ENCODE peak calls at places on chromosomes 1 and 21, in four cellular contexts. K, T, C and P are unnamed samples.

GRCh38 chr1:14945132-14946010 is 208.2 kb upstream of the TMEM51 start:
- DNase-seq in K (peak), T (peak), C (no peak), P (peak)

GRCh38 chr1:78223417-78224215 is 177.8 kb downstream of the GIPC2 start:
- DNase-seq in K (peak), T (peak), C (no peak), P (peak)

GRCh38 chr1:33548721-33549120 is 76.3 kb downstream of the ZSCAN20 start:
- DNase-seq in K (no peak), T (no peak), C (no peak), P (no peak)

GRCh38 chr1:8745749-8746390 is 71.6 kb downstream of the RERE start:
- DNase-seq in K (no peak), T (no peak), C (no peak), P (no peak)

GRCh38 chr1:55589656-55590297 is 374.6 kb upstream of the USP24 start:
- DNase-seq in K (peak), T (peak), C (no peak), P (peak)

GRCh38 chr1:147337040-147337439 is 94.6 kb downstream of the CHD1L start:
- DNase-seq in K (peak), T (no peak), C (no peak), P (no peak)

GRCh38 chr1:230844561-230844960 is 23.8 kb downstream of the C1orf198 start:
- DNase-seq in K (no peak), T (no peak), C (no peak), P (no peak)

GRCh38 chr1:21334214-21335087 is 44.2 kb upstream of the ECE1 start:
- DNase-seq in K (peak), T (peak), C (peak), P (peak)

GRCh38 chr1:91795601-91796389 is 90.2 kb downstream of the TGFBR3 start:
- DNase-seq in K (peak), T (peak), C (no peak), P (peak)

GRCh38 chr1:201649776-201650607 is 111.1 kb downstream of the NAV1 start:
- DNase-seq in K (peak), T (peak), C (no peak), P (no peak)

GRCh38 chr1:54850737-54851136 is 36.3 kb downstream of the DHCR24 start:
- DNase-seq in K (peak), T (peak), C (no peak), P (peak)

GRCh38 chr1:17596651-17597509 is 57.4 kb downstream of the ARHGEF10L start:
- DNase-seq in K (no peak), T (no peak), C (no peak), P (no peak)

GRCh38 chr1:243791586-243792267 is 58.3 kb downstream of the AKT3 start:
- DNase-seq in K (peak), T (peak), C (no peak), P (no peak)

GRCh38 chr1:152110860-152111514 is 4.3 kb downstream of the TCHH start:
- DNase-seq in K (peak), T (peak), C (no peak), P (peak)

GRCh38 chr1:81186271-81186670 is 614.5 kb upstream of the ADGRL2 start:
- DNase-seq in K (peak), T (peak), C (no peak), P (peak)

GRCh38 chr21:16455978-16456377 is 726.2 kb downstream of the USP25 start:
- DNase-seq in K (no peak), T (no peak), C (no peak), P (no peak)

GRCh38 chr1:62070384-62071011 is 124.2 kb upstream of the L1TD1 start:
- DNase-seq in K (peak), T (peak), C (no peak), P (no peak)

GRCh38 chr1:244815600-244816099 is 19.8 kb upstream of the COX20 start:
- DNase-seq in K (no peak), T (no peak), C (no peak), P (no peak)

GRCh38 chr21:42562816-42563215 is 49.2 kb downstream of the SLC37A1 start:
- DNase-seq in K (no peak), T (no peak), C (no peak), P (no peak)

GRCh38 chr1:244349103-244349531 is 102.6 kb downstream of the ADSS2 start:
- DNase-seq in K (peak), T (peak), C (no peak), P (peak)

GRCh38 chr1:213315571-213315970 is 264.5 kb downstream of the RPS6KC1 start:
- DNase-seq in K (no peak), T (no peak), C (no peak), P (no peak)

GRCh38 chr1:37484325-37485051 is 10.1 kb downstream of the ZC3H12A start:
- DNase-seq in K (no peak), T (no peak), C (no peak), P (no peak)

GRCh38 chr1:195637474-195637873 is 970.8 kb downstream of the KCNT2 start:
- DNase-seq in K (peak), T (no peak), C (no peak), P (no peak)

GRCh38 chr1:225635649-225636048 is 17.3 kb downstream of the ENAH start:
- DNase-seq in K (peak), T (no peak), C (no peak), P (no peak)

GRCh38 chr1:87398644-87399043 is 70.0 kb downstream of the LMO4 start:
- DNase-seq in K (peak), T (peak), C (no peak), P (peak)

GRCh38 chr1:217393901-217394300 is 237.0 kb downstream of the GPATCH2 start:
- DNase-seq in K (no peak), T (peak), C (no peak), P (no peak)

GRCh38 chr1:206716519-206717236 is 32.0 kb downstream of the MAPKAPK2 start:
- DNase-seq in K (peak), T (no peak), C (no peak), P (no peak)

GRCh38 chr1:171142451-171143121 is 42.5 kb upstream of the FMO2 start:
- DNase-seq in K (peak), T (peak), C (no peak), P (no peak)

DNA sequence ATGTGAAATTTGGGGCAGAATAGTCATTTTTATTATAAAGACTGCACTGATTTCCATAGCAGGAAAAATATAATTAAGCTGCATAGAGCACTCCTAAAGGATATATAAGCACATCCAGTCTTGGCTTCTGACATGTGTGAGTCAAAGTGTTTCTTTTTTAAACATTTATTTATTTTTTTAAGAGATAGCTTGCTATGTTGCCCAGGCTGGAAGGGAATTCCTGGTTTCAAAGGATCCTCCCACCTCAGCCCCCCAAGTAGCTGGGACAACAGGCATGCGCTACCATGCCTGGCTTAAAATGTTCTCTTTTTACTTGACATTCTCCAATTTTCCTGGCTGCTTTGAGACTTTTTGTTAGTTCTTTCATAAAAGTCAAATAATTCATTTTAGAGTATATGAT is 126.1 kb downstream of the HMCN1 start:
- DNase-seq in K (peak), T (peak), C (no peak), P (no peak)
- H3K27ac ChIP-seq in K (no peak), T (no peak), C (no peak), P (no peak)

GRCh38 chr21:26127073-26127814 is 43.3 kb downstream of the APP start:
- DNase-seq in K (no peak), T (no peak), C (no peak), P (no peak)

GRCh38 chr21:26124896-26125295 is 45.7 kb downstream of the APP start:
- DNase-seq in K (no peak), T (no peak), C (no peak), P (no peak)

GRCh38 chr21:26126168-26126553 is 44.4 kb downstream of the APP start:
- DNase-seq in K (no peak), T (no peak), C (no peak), P (no peak)

GRCh38 chr21:26124421-26124833 is 46.1 kb downstream of the APP start:
- DNase-seq in K (peak), T (peak), C (no peak), P (peak)

GRCh38 chr21:26125433-26126167 is 45.0 kb downstream of the APP start:
- DNase-seq in K (no peak), T (no peak), C (no peak), P (no peak)
- H3K27ac ChIP-seq in K (no peak), T (peak), C (no peak), P (no peak)

DNA sequence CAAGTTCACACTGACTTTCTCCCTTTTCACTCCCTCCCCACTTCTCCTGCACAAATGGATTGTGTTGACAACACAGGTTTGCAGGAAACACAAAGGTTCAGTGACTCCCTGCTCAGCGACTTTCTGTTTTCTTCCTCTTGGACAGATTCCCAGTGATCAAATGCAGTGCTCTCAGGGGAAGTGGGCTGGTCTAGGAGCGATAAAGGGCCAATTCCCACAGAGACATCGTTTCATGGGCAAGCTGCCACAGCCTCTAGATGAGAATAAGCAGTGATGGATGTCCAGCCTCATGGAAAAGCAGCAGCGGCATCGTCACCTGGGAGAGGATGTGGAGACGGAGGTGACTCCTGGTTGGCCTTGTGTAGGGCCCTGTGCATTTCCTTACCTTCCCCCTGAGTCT is 30.6 kb downstream of the FYB2 start:
- DNase-seq in K (no peak), T (peak), C (no peak), P (no peak)
- H3K27ac ChIP-seq in K (no peak), T (peak), C (no peak), P (no peak)

DNA sequence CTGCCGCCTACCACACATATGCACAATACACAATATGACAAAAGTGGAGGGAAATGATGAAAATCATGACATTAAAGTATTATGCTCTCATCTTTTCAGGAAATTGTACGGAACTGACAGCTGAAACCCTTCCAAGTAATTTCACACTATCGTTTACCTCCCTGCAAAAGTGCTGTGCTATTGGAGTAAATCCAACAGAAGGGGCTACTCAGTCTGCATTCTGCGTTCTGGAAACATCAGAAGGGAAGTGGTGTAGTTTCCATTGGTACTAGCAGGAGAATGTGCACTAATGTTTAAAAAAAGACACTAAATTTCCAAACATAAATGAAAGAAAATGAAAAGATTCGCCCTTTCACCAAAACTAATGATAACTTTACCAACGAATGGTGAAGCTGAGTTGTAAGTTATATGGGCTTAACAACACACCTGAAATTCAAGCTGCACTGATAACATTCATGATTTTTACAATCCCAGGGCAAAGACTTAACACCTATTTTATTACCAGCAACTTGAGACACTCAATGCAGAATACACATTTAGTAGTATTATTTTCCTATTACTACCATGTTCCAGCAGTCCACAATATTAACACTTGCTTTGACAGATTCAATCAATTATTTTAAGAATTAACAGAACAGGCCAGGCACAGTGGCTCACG is 3.2 kb downstream of the DENND1B start:
- DNase-seq in K (no peak), T (no peak), C (no peak), P (no peak)
- H3K27ac ChIP-seq in K (no peak), T (no peak), C (no peak), P (no peak)

DNA sequence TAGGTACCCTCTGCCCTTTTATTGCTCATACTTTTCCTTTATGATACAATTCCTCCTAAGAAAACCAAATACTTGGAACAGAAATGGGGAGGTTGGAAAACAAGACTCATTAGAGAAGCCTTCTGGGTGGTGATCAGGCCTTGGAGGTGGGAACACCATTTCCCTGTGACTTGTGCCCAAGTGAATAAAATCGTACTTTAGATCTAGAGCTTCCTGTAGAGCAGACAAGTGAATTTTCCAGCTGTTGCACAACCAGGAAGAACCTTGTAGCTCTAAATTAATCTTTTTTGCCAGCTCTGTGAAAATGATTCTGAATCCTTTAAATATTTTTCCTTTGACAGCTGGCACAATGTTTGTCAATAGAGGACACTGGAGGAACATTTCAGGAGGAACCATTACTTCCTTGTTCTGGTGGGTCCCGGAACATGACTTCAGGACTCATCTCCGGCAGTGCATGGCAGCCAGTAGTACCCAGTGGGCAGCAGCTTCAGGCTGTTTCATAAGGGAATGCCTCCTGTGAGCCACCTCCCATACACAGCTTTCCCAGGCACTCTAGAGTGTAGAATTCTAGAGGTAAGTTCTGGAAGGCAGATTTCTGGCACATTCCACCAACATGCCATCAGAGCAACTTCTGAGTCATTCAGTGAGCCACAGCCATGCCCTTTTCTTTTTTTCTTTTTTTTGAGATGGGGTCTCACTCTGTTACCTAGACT is 5.6 kb upstream of the SNAPIN start:
- DNase-seq in K (peak), T (peak), C (no peak), P (peak)
- H3K27ac ChIP-seq in K (peak), T (no peak), C (no peak), P (no peak)

GRCh38 chr1:20209471-20209870 is 23.2 kb upstream of the PLA2G2C start:
- DNase-seq in K (no peak), T (no peak), C (no peak), P (no peak)
- H3K27ac ChIP-seq in K (no peak), T (no peak), C (no peak), P (no peak)

GRCh38 chr21:34846214-34846575 is 177.4 kb downstream of the CLIC6 start:
- DNase-seq in K (no peak), T (no peak), C (no peak), P (no peak)
- H3K27ac ChIP-seq in K (peak), T (no peak), C (no peak), P (peak)

DNA sequence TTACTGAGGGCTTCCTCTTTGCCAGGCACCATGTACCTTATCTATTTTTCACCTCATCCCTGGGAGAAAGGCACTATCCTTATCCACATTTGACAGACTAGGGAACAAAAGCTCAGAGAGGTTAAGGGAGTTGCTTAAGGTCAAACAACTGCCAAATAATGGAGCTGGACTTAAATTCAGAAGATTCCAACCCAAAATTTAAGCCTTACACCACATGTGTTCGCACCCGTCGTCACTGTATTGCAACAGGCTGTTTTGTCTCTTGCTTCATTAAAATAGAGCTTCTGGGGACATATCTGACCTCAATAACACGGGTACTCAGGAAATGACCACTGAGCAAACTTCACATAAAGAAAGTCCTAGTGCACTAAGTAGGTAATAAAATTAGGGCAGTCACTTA is 62.0 kb downstream of the TRABD2B start:
- DNase-seq in K (no peak), T (peak), C (no peak), P (no peak)
- H3K27ac ChIP-seq in K (no peak), T (no peak), C (no peak), P (no peak)

DNA sequence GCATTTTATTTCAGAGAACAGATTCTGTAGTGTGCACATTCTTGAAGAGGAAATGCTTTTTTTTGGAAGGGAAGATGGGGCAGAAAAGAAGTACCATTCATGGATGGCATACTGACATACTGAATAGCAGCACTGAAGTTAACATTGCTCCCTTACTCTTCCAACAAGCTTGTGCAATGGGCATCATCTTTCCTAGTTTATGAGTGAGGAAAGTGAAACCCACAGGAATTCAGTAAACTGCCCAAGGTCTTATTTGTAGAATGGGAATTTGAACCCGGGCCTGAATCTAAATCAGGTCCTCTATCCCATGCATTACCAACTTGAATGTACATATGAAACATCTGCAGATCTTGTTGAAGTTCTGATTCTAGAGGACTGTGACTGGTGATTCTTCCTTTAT is 215.7 kb upstream of the FGGY start:
- DNase-seq in K (no peak), T (no peak), C (no peak), P (no peak)
- H3K27ac ChIP-seq in K (no peak), T (no peak), C (no peak), P (no peak)

GRCh38 chr21:28160378-28160777 is 832.3 kb downstream of the LTN1 start:
- DNase-seq in K (peak), T (peak), C (no peak), P (no peak)
- H3K27ac ChIP-seq in K (no peak), T (no peak), C (no peak), P (no peak)